ENCODE peak calls at places on chromosome 5, in six cellular contexts. X is astrocyte of the spinal cord; R is HCT116; Y is stimulated activated CD4-positive, alpha-beta T cell treated with anti-CD3 and anti-CD28 coated beads, Interleukin-12 subunit alpha, Interleukin-12 subunit beta, amount 100 ng/mL, for 24 hours; C is iPS-NIHi11; V is occipital lobe. E is an unnamed sample.

GRCh38 chr5:96257904-96258303 is 175.1 kb downstream of the PCSK1 start:
- DNase-seq in X (peak), R (no peak), Y (no peak), C (no peak), V (no peak), E (peak)

GRCh38 chr5:135705230-135705631 is 126.4 kb upstream of the CXCL14 start:
- DNase-seq in X (no peak), R (no peak), Y (no peak), C (no peak), V (no peak), E (peak)

GRCh38 chr5:99945706-99946442 is 589.3 kb upstream of the FAM174A start:
- DNase-seq in X (no peak), R (no peak), Y (no peak), C (no peak), V (no peak), E (no peak)

GRCh38 chr5:32707394-32707997 is 3.6 kb upstream of the NPR3 start:
- DNase-seq in X (peak), R (peak), Y (no peak), C (peak), V (no peak), E (peak)

GRCh38 chr5:14156611-14157493 is 13.7 kb downstream of the TRIO start:
- DNase-seq in X (peak), R (peak), Y (no peak), C (no peak), V (no peak), E (peak)

GRCh38 chr5:142602720-142603245 is 83.1 kb downstream of the FGF1 start:
- DNase-seq in X (no peak), R (peak), Y (no peak), C (no peak), V (no peak), E (peak)

GRCh38 chr5:109645591-109646236 is 44.0 kb upstream of the MAN2A1 start:
- DNase-seq in X (peak), R (no peak), Y (no peak), C (peak), V (peak), E (no peak)

GRCh38 chr5:6452622-6453504 is 4.2 kb downstream of the UBE2QL1 start:
- DNase-seq in X (no peak), R (no peak), Y (no peak), C (no peak), V (no peak), E (no peak)

GRCh38 chr5:72433520-72433919 is 73.7 kb downstream of the ZNF366 start:
- DNase-seq in X (no peak), R (no peak), Y (no peak), C (no peak), V (no peak), E (no peak)

GRCh38 chr5:1637639-1638481 is 114.1 kb upstream of the LPCAT1 start:
- DNase-seq in X (no peak), R (no peak), Y (no peak), C (no peak), V (no peak), E (no peak)

GRCh38 chr5:103918668-103919367 is 356.2 kb upstream of the NUDT12 start:
- DNase-seq in X (peak), R (no peak), Y (no peak), C (no peak), V (no peak), E (no peak)

GRCh38 chr5:124206540-124206939 is 539.9 kb downstream of the ZNF608 start:
- DNase-seq in X (no peak), R (no peak), Y (no peak), C (no peak), V (no peak), E (no peak)

GRCh38 chr5:173451031-173451430 is 122.8 kb upstream of the STC2 start:
- DNase-seq in X (no peak), R (peak), Y (peak), C (peak), V (no peak), E (peak)

E was measured in RKO.